ENCODE peak calls at places on chromosomes 2 and 18, in seven cellular contexts. Y, G, U, V, L, J and X are unnamed samples.

GRCh38 chr2:114442545-114442944 is at the start of gene DPP10:
- DNase-seq in G (no peak), L (peak; percentile 66), Y (peak; percentile 48), V (no peak), U (peak; percentile 30), J (no peak), X (peak; percentile 57)

GRCh38 chr18:73895701-73896100 is 251.9 kb downstream of the FBXO15 start:
- DNase-seq in V (no peak), U (no peak), Y (no peak), J (peak; percentile 57), G (no peak), L (peak; percentile 59), X (no peak)

GRCh38 chr2:7225848-7226247 is 308.6 kb downstream of the RNF144A start:
- DNase-seq in G (no peak), U (no peak), L (no peak), Y (no peak), V (no peak), J (no peak), X (no peak)

GRCh38 chr2:210461401-210461800 is 15.2 kb downstream of the LANCL1 start:
- DNase-seq in Y (no peak), G (no peak), J (no peak), V (no peak), L (no peak), U (no peak), X (no peak)

GRCh38 chr2:190791347-190791982 is 89.2 kb upstream of the GLS start:
- DNase-seq in L (no peak), U (no peak), Y (no peak), G (no peak), V (no peak), J (peak; percentile 60), X (no peak)

GRCh38 chr2:55223958-55224760 is 7.9 kb downstream of the CLHC1 start:
- DNase-seq in Y (peak; percentile 47), U (no peak), J (no peak), L (peak; percentile 43), V (no peak), G (peak; percentile 50), X (no peak)

GRCh38 chr18:12282436-12283039 is 25.5 kb upstream of the TUBB6 start:
- DNase-seq in V (no peak), L (no peak), Y (no peak), G (no peak), J (no peak), U (no peak), X (no peak)

GRCh38 chr2:199458017-199458805 is 472 bp upstream of the SATB2 start:
- DNase-seq in G (peak; percentile 77), J (no peak), U (no peak), V (peak; percentile 28), L (peak; percentile 64), Y (peak; percentile 55), X (no peak)

GRCh38 chr2:2321250-2321545 is 9.9 kb downstream of the MYT1L start:
- DNase-seq in G (no peak), Y (no peak), L (no peak), V (no peak), U (no peak), J (no peak), X (no peak)

GRCh38 chr2:233048569-233049193 is 11.5 kb upstream of the INPP5D start:
- DNase-seq in V (no peak), G (no peak), Y (no peak), J (no peak), L (no peak), U (no peak), X (no peak)

GRCh38 chr2:63734510-63734909 is 107.2 kb upstream of the UGP2 start:
- DNase-seq in V (no peak), L (no peak), J (no peak), G (no peak), U (no peak), Y (no peak), X (peak; percentile 69)

GRCh38 chr2:179805001-179805400 is 56.4 kb downstream of the ZNF385B start:
- DNase-seq in V (no peak), Y (no peak), J (no peak), L (no peak), G (no peak), U (no peak), X (no peak)

GRCh38 chr2:217551229-217551909 is 451.4 kb downstream of the TNS1 start:
- DNase-seq in L (peak; percentile 76), G (no peak), V (peak; percentile 5), Y (no peak), U (no peak), J (no peak), X (peak; percentile 60)

GRCh38 chr2:25274868-25275574 is 66.7 kb downstream of the DNMT3A start:
- DNase-seq in J (peak; percentile 41), V (no peak), Y (no peak), L (no peak), G (no peak), U (no peak), X (no peak)

GRCh38 chr2:138028538-138028937 is 64.3 kb downstream of the HNMT start:
- DNase-seq in J (no peak), Y (no peak), V (no peak), L (no peak), U (no peak), G (no peak), X (no peak)

GRCh38 chr2:237282568-237283128 is 131.3 kb downstream of the COL6A3 start:
- DNase-seq in G (no peak), U (no peak), Y (no peak), L (no peak), J (no peak), V (no peak), X (no peak)

GRCh38 chr2:237278593-237278992 is 135.4 kb downstream of the COL6A3 start:
- DNase-seq in U (no peak), L (no peak), Y (peak; percentile 82), V (no peak), G (no peak), J (no peak), X (no peak)

GRCh38 chr18:54828986-54829385 is 709 bp downstream of the RAB27B start:
- DNase-seq in J (no peak), V (no peak), Y (no peak), U (peak; percentile 21), G (no peak), L (no peak), X (no peak)

GRCh38 chr2:2569306-2569705 is 238.2 kb upstream of the MYT1L start:
- DNase-seq in Y (no peak), U (no peak), G (no peak), L (no peak), V (no peak), J (no peak), X (no peak)

GRCh38 chr2:213086566-213086965 is 64.8 kb downstream of the IKZF2 start:
- DNase-seq in Y (no peak), L (peak; percentile 88), U (no peak), G (no peak), V (no peak), J (no peak), X (peak; percentile 21)

GRCh38 chr18:79481041-79481790 is 85.5 kb downstream of the NFATC1 start:
- DNase-seq in G (peak; percentile 30), L (no peak), Y (peak; percentile 29), U (no peak), V (no peak), J (no peak), X (no peak)

GRCh38 chr2:17578466-17578928 is 38.0 kb downstream of the VSNL1 start:
- DNase-seq in V (no peak), G (no peak), J (no peak), L (no peak), U (no peak), Y (no peak), X (no peak)

GRCh38 chr18:506264-506663 is 5.8 kb upstream of the COLEC12 start:
- DNase-seq in Y (no peak), V (no peak), L (no peak), J (no peak), U (no peak), G (no peak), X (no peak)

GRCh38 chr18:25982961-25983360 is 107.5 kb downstream of the SS18 start:
- DNase-seq in V (no peak), Y (no peak), L (no peak), U (no peak), J (no peak), G (no peak), X (no peak)

GRCh38 chr2:166382448-166382847 is 6.7 kb upstream of the SCN9A start:
- DNase-seq in V (no peak), U (no peak), J (no peak), Y (no peak), G (no peak), L (no peak), X (no peak)

DNA sequence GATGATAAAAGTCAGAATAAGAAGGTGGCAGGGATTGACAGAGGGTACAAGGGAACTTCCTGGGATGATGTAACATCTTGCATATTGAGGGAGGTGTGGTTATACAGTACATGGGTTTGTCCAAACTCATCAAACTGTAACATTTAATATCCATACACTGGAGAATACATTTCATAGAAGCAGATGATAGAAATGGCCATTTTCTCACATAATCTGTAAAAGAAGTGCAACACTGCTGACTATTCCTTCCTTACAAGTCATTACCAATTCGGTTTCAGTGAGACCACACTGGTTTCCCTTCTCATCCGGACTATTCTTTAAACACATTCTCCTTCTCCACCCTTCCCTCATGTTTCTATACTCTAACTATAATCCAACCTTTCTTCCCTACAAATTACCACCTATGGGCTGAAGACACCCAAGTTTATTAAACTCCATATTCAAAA is 1.7 kb downstream of the COX7A2L start:
- DNase-seq in G (no peak), V (no peak), L (no peak), U (no peak), J (no peak), Y (no peak), X (no peak)
- H3K4me3 ChIP-seq in G (peak overlapping the region; percentile 76), V (peak overlapping the region; percentile 95), L (peak overlapping the region; percentile 96), U (peak overlapping the region; percentile 79), J (no peak overlapping the region), Y (no peak overlapping the region), X (peak overlapping the region; percentile 91)

GRCh38 chr2:45761660-45762059 is 110.2 kb downstream of the PRKCE start:
- DNase-seq in G (no peak), J (no peak), V (no peak), U (no peak), L (no peak), Y (no peak), X (no peak)
- H3K4me1 ChIP-seq in G (no peaks in the 10 kb centered on the region), J (peaks cover 18% of the 10 kb centered on the region), V (no peaks in the 10 kb centered on the region), U (peaks cover 6% of the 10 kb centered on the region), L (peaks cover 4% of the 10 kb centered on the region), Y (peaks cover 5% of the 10 kb centered on the region), X (no peaks in the 10 kb centered on the region)

GRCh38 chr18:48834421-48835011 is 116.2 kb downstream of the SMAD7 start:
- DNase-seq in Y (peak; percentile 96), V (peak; percentile 61), L (no peak), J (peak; percentile 88), G (peak; percentile 57), U (peak; percentile 33), X (no peak)
- H3K4me3 ChIP-seq in Y (no peak overlapping the region), V (peak overlapping the region; percentile 24), L (no peak overlapping the region), J (peak overlapping the region; percentile 22), G (no peak overlapping the region), U (no peak overlapping the region), X (no peak overlapping the region)

DNA sequence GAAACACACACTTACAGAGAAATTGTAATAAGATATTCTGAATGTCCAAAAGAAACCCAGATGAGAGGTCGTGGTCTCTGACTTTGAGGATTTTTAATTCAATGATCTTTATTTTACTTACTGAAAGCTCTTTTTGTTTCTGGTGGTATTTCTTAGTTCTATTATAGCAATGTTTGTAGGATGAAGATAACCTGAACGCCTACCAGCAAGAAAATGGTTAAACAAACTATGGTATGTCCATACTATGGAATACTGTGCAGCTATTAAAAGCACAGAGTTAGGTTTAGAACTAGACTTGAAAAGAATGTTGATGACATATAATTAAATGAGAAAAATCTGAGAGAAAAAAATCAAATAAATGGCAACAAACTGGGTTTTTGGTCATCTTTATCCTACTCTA is 60.3 kb downstream of the LPIN2 start:
- DNase-seq in G (no peak), V (no peak), J (no peak), U (no peak), L (no peak), Y (no peak), X (no peak)
- H3K4me1 ChIP-seq in G (no peaks in the 10 kb centered on the region), V (no peaks in the 10 kb centered on the region), J (no peaks in the 10 kb centered on the region), U (peaks cover 2% of the 10 kb centered on the region), L (no peaks in the 10 kb centered on the region), Y (no peaks in the 10 kb centered on the region), X (no peaks in the 10 kb centered on the region)

GRCh38 chr2:197708331-197708730 is 3.2 kb downstream of the MARS2 start:
- DNase-seq in G (no peak), V (no peak), L (no peak), Y (no peak), U (peak; percentile 54), J (no peak), X (no peak)
- H3K4me3 ChIP-seq in G (no peak overlapping the region), V (peak overlapping the region; percentile 64), L (peak overlapping the region; percentile 81), Y (no peak overlapping the region), U (no peak overlapping the region), J (no peak overlapping the region), X (no peak overlapping the region)